ENCODE peak calls at places on chromosomes 1 and 21, in eight cellular contexts. E is naive thymus-derived CD4-positive, alpha-beta T cell; O is MM.1S; Z is astrocyte of the spinal cord; G is A549; A is mesendoderm; K is AG04450; B is psoas muscle. M is an unnamed sample.

GRCh38 chr1:159170639-159171038 is 776 bp upstream of the CADM3 start:
- DNase-seq in E (no peak), O (no peak), Z (no peak), G (no peak), A (peak; percentile 28), K (no peak), B (no peak), M (no peak)

GRCh38 chr1:107949467-107950253 is 15.3 kb downstream of the VAV3 start:
- DNase-seq in E (no peak), O (no peak), Z (no peak), G (no peak), A (no peak), K (no peak), B (no peak), M (no peak)

GRCh38 chr1:25896266-25896665 is 10.0 kb downstream of the STMN1 start:
- DNase-seq in E (no peak), O (no peak), Z (peak; percentile 50), G (no peak), A (no peak), K (no peak), B (no peak), M (no peak)

GRCh38 chr1:230758705-230759354 is 11.6 kb downstream of the CAPN9 start:
- DNase-seq in E (no peak), O (no peak), Z (no peak), G (no peak), A (no peak), K (no peak), B (no peak), M (no peak)

GRCh38 chr1:81731989-81732388 is 68.7 kb upstream of the ADGRL2 start:
- DNase-seq in E (no peak), O (no peak), Z (no peak), G (no peak), A (peak; percentile 4), K (no peak), B (no peak), M (no peak)

GRCh38 chr1:8463144-8463927 is 145.4 kb downstream of the SLC45A1 start:
- DNase-seq in E (no peak), O (no peak), Z (peak; percentile 82), G (no peak), A (peak; percentile 51), K (peak; percentile 81), B (no peak), M (peak; percentile 36)

GRCh38 chr1:3012511-3013291 is 8.6 kb upstream of the ACTRT2 start:
- DNase-seq in E (peak; percentile 52), O (no peak), Z (peak; percentile 3), G (peak; percentile 66), A (peak; percentile 36), K (no peak), B (peak; percentile 73), M (no peak)

GRCh38 chr1:245060684-245061374 is 94.0 kb upstream of the KIF26B start:
- DNase-seq in E (no peak), O (no peak), Z (peak; percentile 4), G (no peak), A (no peak), K (no peak), B (no peak), M (no peak)

GRCh38 chr1:246064891-246065290 is 442.2 kb downstream of the SMYD3 start:
- DNase-seq in E (no peak), O (no peak), Z (no peak), G (no peak), A (no peak), K (no peak), B (no peak), M (no peak)

GRCh38 chr1:204408074-204408507 is 3.5 kb downstream of the PPP1R15B start:
- DNase-seq in E (no peak), O (no peak), Z (peak; percentile 78), G (no peak), A (no peak), K (no peak), B (peak; percentile 85), M (peak; percentile 36)

GRCh38 chr1:22447581-22448215 is 4.0 kb upstream of the ZBTB40 start:
- DNase-seq in E (no peak), O (no peak), Z (peak; percentile 56), G (peak; percentile 16), A (peak; percentile 50), K (peak; percentile 26), B (peak; percentile 63), M (no peak)

GRCh38 chr1:228104526-228105251 is 1.6 kb upstream of the C1orf35 start:
- DNase-seq in E (no peak), O (no peak), Z (no peak), G (no peak), A (no peak), K (no peak), B (peak; percentile 75), M (no peak)

GRCh38 chr1:20493839-20494608 is 8.0 kb upstream of the CAMK2N1 start:
- DNase-seq in E (peak; percentile 74), O (peak; percentile 60), Z (peak; percentile 89), G (peak; percentile 76), A (peak; percentile 93), K (peak; percentile 79), B (peak; percentile 88), M (peak; percentile 88)

GRCh38 chr1:29646161-29646775 is 409.9 kb downstream of the PTPRU start:
- DNase-seq in E (no peak), O (no peak), Z (no peak), G (no peak), A (no peak), K (no peak), B (no peak), M (no peak)

GRCh38 chr1:207938016-207938415 is 27.1 kb upstream of the CD34 start:
- DNase-seq in E (no peak), O (no peak), Z (peak; percentile 65), G (no peak), A (no peak), K (no peak), B (no peak), M (no peak)

DNA sequence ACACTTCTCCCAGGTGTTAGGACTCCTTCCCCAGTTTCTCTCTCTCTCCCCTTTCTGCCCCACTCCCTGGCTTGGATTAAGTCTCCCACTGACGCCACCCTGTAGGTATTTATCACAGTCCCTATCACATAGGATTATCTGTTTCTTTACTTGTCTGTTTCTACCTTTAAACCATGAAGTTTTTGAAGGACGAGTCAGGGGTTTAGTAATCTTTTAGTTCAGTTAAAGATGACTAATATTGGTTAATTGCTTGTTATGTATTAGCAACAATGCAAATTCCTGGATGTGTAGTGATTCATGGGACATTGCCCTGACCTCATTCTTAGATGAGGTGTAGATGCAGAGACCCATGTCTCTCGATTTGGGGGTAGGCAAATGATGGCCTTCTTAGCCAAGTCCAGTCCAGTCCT is 6.4 kb downstream of the LAMC1 start:
- DNase-seq in E (no peak), O (no peak), Z (peak; percentile 55), G (no peak), A (peak; percentile 73), K (no peak), B (no peak), M (no peak)
- H3K4me3 ChIP-seq in E (no peak overlapping the region), O (no peak overlapping the region), Z (no peak overlapping the region), G (no peak overlapping the region), A (no peak overlapping the region), K (peak overlapping the region; percentile 15), B (peak overlapping the region; percentile 27), M (no peak overlapping the region)

GRCh38 chr1:200226268-200226968 is 183.4 kb downstream of the ZNF281 start:
- DNase-seq in E (no peak), O (peak; percentile 54), Z (no peak), G (no peak), A (peak; percentile 89), K (no peak), B (no peak), M (no peak)
- H3K4me3 ChIP-seq in E (peak overlapping the region; percentile 20), O (no peak overlapping the region), Z (no peak overlapping the region), G (no peak overlapping the region), A (no peak overlapping the region), K (no peak overlapping the region), B (no peak overlapping the region), M (no peak overlapping the region)

DNA sequence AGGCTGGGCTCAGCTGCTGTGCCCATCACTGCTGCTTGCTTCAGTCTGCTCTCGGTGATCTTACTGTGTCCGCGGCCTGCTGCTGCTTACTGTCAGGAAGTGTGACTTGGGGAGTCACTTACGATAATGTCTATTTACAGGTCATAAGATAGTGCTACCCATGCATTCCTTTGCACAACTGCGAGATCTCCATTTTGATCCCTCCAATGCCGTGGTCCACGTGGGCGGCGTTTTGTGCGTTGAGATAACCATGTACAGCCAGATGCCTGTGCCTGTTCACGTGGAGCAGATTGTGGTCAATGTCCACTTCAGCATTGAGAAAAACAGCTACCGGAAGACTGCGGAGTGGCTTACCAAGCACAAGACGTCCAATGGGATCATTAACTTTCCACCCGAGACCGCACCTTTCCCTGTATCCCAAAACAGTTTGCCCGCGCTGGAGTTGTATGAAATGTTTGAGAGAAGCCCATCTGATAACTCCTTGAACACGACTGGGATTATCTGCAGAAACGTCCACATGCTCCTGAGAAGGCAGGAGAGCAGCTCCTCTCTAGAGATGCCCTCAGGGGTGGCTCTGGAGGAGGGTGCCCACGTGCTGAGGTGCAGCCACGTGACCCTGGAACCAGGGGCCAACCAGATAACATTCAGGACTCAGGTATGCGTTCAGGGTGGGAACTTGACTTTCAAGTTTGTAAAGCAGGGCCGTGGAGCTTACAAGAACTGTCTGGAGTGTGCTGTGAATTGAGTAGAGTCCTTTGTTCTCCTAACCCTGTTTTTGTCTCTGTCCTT is 24.4 kb upstream of the PWP2 start:
- DNase-seq in E (no peak), O (no peak), Z (no peak), G (no peak), A (no peak), K (no peak), B (no peak), M (no peak)
- H3K4me3 ChIP-seq in E (peak overlapping the region; percentile 50), O (no peak overlapping the region), Z (no peak overlapping the region), G (no peak overlapping the region), A (no peak overlapping the region), K (no peak overlapping the region), B (no peak overlapping the region), M (no peak overlapping the region)

DNA sequence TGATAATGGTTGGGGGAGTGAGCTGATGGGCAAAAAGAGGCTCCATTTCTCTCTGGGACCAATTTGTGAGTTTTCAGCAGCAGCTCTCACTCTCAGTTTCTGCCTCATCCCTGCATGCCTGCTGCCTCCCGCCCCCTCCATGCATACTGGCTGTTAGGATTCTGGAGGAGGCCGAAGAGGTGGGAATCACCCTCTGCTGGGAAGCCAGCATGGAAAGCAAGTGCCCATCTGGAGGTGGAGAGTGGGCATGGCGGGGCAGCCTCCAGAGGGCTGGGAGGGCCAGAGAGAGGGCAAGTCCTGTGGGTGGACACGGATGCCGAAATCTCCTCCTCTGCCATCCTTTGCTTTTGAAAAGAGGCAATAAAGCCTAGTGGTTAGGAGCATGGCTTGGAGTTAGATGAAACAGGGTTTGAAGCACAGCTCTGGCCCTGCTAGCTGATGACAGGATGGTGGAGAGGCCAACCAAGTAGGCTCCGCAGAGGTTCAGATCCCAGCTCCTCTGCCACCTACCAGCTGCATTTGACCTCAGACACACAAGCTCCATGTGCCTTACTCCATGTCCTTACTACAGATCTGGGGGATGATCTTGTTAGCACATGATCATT is 113.4 kb downstream of the GRIK3 start:
- DNase-seq in E (no peak), O (no peak), Z (no peak), G (no peak), A (no peak), K (no peak), B (no peak), M (no peak)
- H3K4me3 ChIP-seq in E (no peak overlapping the region), O (no peak overlapping the region), Z (no peak overlapping the region), G (no peak overlapping the region), A (no peak overlapping the region), K (no peak overlapping the region), B (no peak overlapping the region), M (no peak overlapping the region)

GRCh38 chr1:200037904-200038644 is 10.6 kb downstream of the NR5A2 start:
- DNase-seq in E (no peak), O (no peak), Z (no peak), G (no peak), A (no peak), K (no peak), B (no peak), M (no peak)
- H3K4me3 ChIP-seq in E (no peak overlapping the region), O (no peak overlapping the region), Z (no peak overlapping the region), G (no peak overlapping the region), A (no peak overlapping the region), K (no peak overlapping the region), B (no peak overlapping the region), M (no peak overlapping the region)

M was measured in HL-60.